ENCODE peak calls at places on chromosomes 16 and 17, in eight cellular contexts. I, D, G, K, E, F, O and C are unnamed samples.

GRCh38 chr17:77439382-77440013 is 298.7 kb downstream of the SEC14L1 start:
- DNase-seq in K (no peak), F (no peak), G (no peak), E (no peak), O (no peak), I (no peak), D (no peak), C (no peak)

GRCh38 chr16:23705517-23705902 is 7.5 kb downstream of the ERN2 start:
- DNase-seq in G (no peak), O (no peak), E (no peak), D (no peak), K (no peak), I (no peak), F (no peak), C (no peak)

GRCh38 chr17:45234641-45235040 is 13.0 kb downstream of the FMNL1 start:
- DNase-seq in O (no peak), K (peak), E (peak), G (no peak), I (peak), F (no peak), D (peak), C (no peak)

GRCh38 chr17:31224366-31224765 is 72.7 kb downstream of the OMG start:
- DNase-seq in I (no peak), K (no peak), O (no peak), F (no peak), G (no peak), D (no peak), E (no peak), C (no peak)

GRCh38 chr17:65588194-65588808 is 26.9 kb upstream of the AXIN2 start:
- DNase-seq in I (no peak), O (no peak), K (no peak), F (peak), E (no peak), G (no peak), D (peak), C (no peak)

GRCh38 chr17:48756816-48757215 is 28.3 kb upstream of the HOXB13 start:
- DNase-seq in I (no peak), G (no peak), K (no peak), D (no peak), F (no peak), O (no peak), E (peak), C (no peak)

GRCh38 chr17:64780096-64781012 is 118.2 kb upstream of the SMURF2 start:
- DNase-seq in G (no peak), E (peak), O (peak), K (peak), F (peak), D (no peak), I (peak), C (no peak)

GRCh38 chr17:16521070-16521727 is 29.2 kb upstream of the LRRC75A start:
- DNase-seq in K (peak), G (peak), D (peak), O (peak), F (peak), I (peak), E (peak), C (peak)

GRCh38 chr16:12565423-12565822 is 238.3 kb downstream of the CPPED1 start:
- DNase-seq in G (no peak), K (no peak), D (no peak), F (no peak), E (no peak), O (no peak), I (no peak), C (no peak)

GRCh38 chr16:86029131-86029741 is 130.3 kb downstream of the IRF8 start:
- DNase-seq in G (no peak), F (no peak), K (no peak), E (no peak), D (no peak), I (no peak), O (no peak), C (no peak)

GRCh38 chr17:55607736-55608341 is 96.6 kb upstream of the SMIM36 start:
- DNase-seq in D (no peak), K (no peak), E (no peak), F (peak), I (no peak), O (no peak), G (no peak), C (no peak)

GRCh38 chr16:7921360-7921759 is 588.7 kb downstream of the RBFOX1 start:
- DNase-seq in E (no peak), I (no peak), O (no peak), G (no peak), D (no peak), K (no peak), F (no peak), C (no peak)

GRCh38 chr16:8655184-8655717 is 19.2 kb upstream of the ABAT start:
- DNase-seq in D (peak), O (no peak), E (peak), G (peak), K (peak), I (peak), F (peak), C (no peak)

GRCh38 chr17:3724373-3725077 is 822 bp downstream of the HASPIN start:
- DNase-seq in K (no peak), I (no peak), D (no peak), F (no peak), O (no peak), E (no peak), G (no peak), C (no peak)

GRCh38 chr16:19085679-19086200 is 18.3 kb downstream of the COQ7 start:
- DNase-seq in G (no peak), F (no peak), O (no peak), I (no peak), E (no peak), K (no peak), D (peak), C (no peak)

GRCh38 chr17:61209524-61209923 is 190.1 kb upstream of the TBX2 start:
- DNase-seq in D (no peak), I (no peak), K (no peak), G (no peak), E (no peak), F (no peak), O (no peak), C (no peak)

GRCh38 chr17:58452738-58453137 is 35.4 kb upstream of the RNF43 start:
- DNase-seq in F (no peak), K (no peak), O (no peak), I (no peak), E (no peak), G (no peak), D (no peak), C (no peak)

GRCh38 chr16:57289391-57290257 is 5.2 kb upstream of the PLLP start:
- DNase-seq in I (no peak), F (no peak), E (peak), O (no peak), G (no peak), K (peak), D (no peak), C (no peak)

GRCh38 chr17:13704333-13704732 is 102.6 kb upstream of the HS3ST3A1 start:
- DNase-seq in D (no peak), O (no peak), E (no peak), K (no peak), I (no peak), G (no peak), F (no peak), C (no peak)

GRCh38 chr17:70207184-70207583 is 37.9 kb downstream of the KCNJ2 start:
- DNase-seq in F (no peak), I (no peak), E (no peak), K (no peak), D (no peak), O (no peak), G (no peak), C (no peak)

GRCh38 chr16:22784690-22785214 is 29.2 kb upstream of the HS3ST2 start:
- DNase-seq in O (no peak), G (no peak), F (no peak), E (no peak), I (no peak), D (no peak), K (no peak), C (no peak)

GRCh38 chr16:83744521-83744981 is 63.2 kb upstream of the HSBP1 start:
- DNase-seq in F (peak), I (peak), E (no peak), K (no peak), D (no peak), O (no peak), G (peak), C (no peak)

GRCh38 chr17:66915204-66915611 is 49.3 kb upstream of the CACNG4 start:
- DNase-seq in O (no peak), D (no peak), I (no peak), G (no peak), E (no peak), K (peak), F (peak), C (no peak)
- TF ChIP-seq CTCF in O (no peak), D (no peak), I (no peak), G (no peak), E (peak), K (no peak), F (no peak), C (peak)

GRCh38 chr16:80319181-80319580 is 221.6 kb upstream of the DYNLRB2 start:
- DNase-seq in O (no peak), K (peak), I (no peak), G (no peak), E (no peak), F (no peak), D (no peak), C (no peak)
- TF ChIP-seq CTCF in O (no peak), K (peak), I (no peak), G (no peak), E (no peak), F (no peak), D (no peak), C (no peak)

DNA sequence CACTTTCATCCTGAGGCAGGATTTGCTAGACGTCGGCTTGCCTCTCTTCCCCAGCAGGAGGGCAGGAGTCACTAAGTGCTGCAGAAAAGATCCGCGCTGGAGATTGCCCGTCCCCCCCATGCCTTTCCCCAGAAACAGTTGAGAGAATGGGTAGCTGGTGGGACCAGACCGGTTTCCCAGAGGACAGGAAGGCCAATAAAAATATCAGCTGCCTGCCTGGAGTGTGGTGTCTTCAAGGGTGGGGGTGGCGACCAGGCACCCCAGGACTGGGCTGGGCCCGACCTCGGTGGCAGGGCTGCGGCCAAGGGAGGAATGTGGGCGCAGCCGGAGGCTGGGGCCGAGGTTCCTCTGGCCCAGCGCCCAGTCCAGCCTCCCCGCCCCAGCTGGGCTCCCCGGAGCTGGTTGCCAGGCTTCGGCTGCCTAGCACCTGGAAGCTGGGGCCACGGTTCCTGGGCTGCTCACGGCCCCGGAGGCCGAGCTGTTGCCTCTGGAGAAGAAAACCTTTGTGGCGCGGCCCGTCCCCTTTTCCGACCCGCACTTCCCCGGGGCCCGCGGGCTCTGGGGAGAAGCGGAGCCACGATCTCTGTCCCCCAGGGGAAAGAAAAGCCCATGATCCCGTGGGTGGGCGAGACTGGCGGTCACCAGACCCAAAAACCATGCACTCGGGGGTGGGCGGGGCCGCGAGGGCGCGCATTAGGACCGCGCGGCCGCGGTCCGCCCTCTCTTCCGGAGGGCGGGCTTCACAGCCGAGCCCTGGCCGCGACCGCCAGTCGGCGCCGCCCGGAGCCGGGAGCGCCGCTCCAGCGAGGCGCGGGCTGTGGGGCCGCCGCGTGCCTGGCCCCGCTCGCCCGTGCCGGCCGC is at the start of gene TRAF4:
- DNase-seq in I (peak), G (peak), K (peak), E (peak), O (peak), F (peak), D (peak), C (peak)
- TF ChIP-seq CTCF in I (no peak), G (peak), K (no peak), E (peak), O (no peak), F (no peak), D (peak), C (peak)

GRCh38 chr16:47408491-47408890 is 52.4 kb downstream of the ITFG1 start:
- DNase-seq in I (no peak), K (no peak), O (no peak), G (no peak), D (no peak), E (no peak), F (no peak), C (no peak)
- TF ChIP-seq CTCF in I (no peak), K (no peak), O (no peak), G (no peak), D (no peak), E (no peak), F (no peak), C (no peak)

DNA sequence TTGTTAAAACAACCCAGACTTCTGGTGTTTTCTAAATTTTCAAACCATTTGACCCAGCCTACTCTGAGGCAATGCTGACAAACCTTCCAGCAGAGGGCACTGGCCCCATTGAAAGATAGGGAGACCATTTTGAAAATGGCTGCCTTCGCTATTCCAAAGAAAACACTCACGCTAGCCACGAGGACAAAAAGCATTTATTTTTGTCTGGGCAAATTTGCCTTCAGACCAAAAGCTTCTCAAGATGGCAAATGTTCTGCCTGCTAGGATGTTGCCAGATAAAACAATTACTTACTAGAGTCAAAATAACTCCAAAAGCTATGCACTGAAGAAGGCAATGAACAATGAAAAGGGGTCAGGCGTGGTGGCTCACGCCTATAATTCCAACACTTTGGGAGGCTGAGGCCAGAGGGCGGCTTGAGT is 296.7 kb upstream of the IRX5 start:
- DNase-seq in G (peak), E (no peak), K (no peak), I (no peak), O (no peak), D (peak), F (peak), C (no peak)
- TF ChIP-seq CTCF in G (peak), E (no peak), K (no peak), I (no peak), O (peak), D (peak), F (no peak), C (peak)